ENCODE peak calls at places on chromosomes 6 and 20, in seven cellular contexts. A is PC-3; S is Peyer's patch; Q is left ventricle myocardium inferior; C is CD4-positive, alpha-beta T cell; U is colonic mucosa; G is cardiac muscle cell. X is an unnamed sample. For H3K27me3, the result is how much of the 10 kb centered on the place peaks cover.

GRCh38 chr6:12022903-12023522 is 10.9 kb downstream of the HIVEP1 start:
- DNase-seq in A (no peak), S (no peak), Q (no peak), C (no peak), U (no peak), G (no peak), X (no peak)

GRCh38 chr6:1708820-1709612 is 99.3 kb downstream of the FOXC1 start:
- DNase-seq in A (no peak), S (no peak), Q (no peak), C (no peak), U (no peak), G (no peak), X (no peak)

GRCh38 chr6:39208233-39208720 is 21.0 kb downstream of the KCNK5 start:
- DNase-seq in A (no peak), S (no peak), Q (no peak), C (no peak), U (no peak), G (no peak), X (no peak)

GRCh38 chr20:44287272-44288097 is 23.5 kb downstream of the FITM2 start:
- DNase-seq in A (no peak), S (no peak), Q (peak), C (no peak), U (peak), G (peak), X (no peak)

GRCh38 chr6:120405947-120406346 is 928.3 kb downstream of the TBC1D32 start:
- DNase-seq in A (peak), S (no peak), Q (no peak), C (no peak), U (no peak), G (no peak), X (peak)

GRCh38 chr20:53901064-53901463 is 169.3 kb downstream of the BCAS1 start:
- DNase-seq in A (no peak), S (no peak), Q (no peak), C (no peak), U (peak), G (peak), X (no peak)

GRCh38 chr6:108145639-108146038 is 20.2 kb upstream of the NR2E1 start:
- DNase-seq in A (no peak), S (no peak), Q (no peak), C (no peak), U (no peak), G (no peak), X (no peak)

GRCh38 chr6:26594730-26595632 is 1.8 kb upstream of the ABT1 start:
- DNase-seq in A (peak), S (no peak), Q (no peak), C (no peak), U (no peak), G (peak), X (peak)

GRCh38 chr6:127484207-127484858 is 25.1 kb upstream of the KIAA0408 start:
- DNase-seq in A (peak), S (no peak), Q (no peak), C (no peak), U (no peak), G (peak), X (no peak)

GRCh38 chr6:73451166-73452106 is 661 bp downstream of the CGAS start:
- DNase-seq in A (peak), S (peak), Q (peak), C (peak), U (peak), G (peak), X (peak)

GRCh38 chr6:107763959-107764358 is 60.2 kb downstream of the SCML4 start:
- DNase-seq in A (no peak), S (no peak), Q (no peak), C (no peak), U (no peak), G (peak), X (no peak)

GRCh38 chr20:34834459-34834893 is 9.0 kb upstream of the NCOA6 start:
- DNase-seq in A (peak), S (no peak), Q (no peak), C (no peak), U (no peak), G (peak), X (no peak)

GRCh38 chr6:44264154-44265002 is 973 bp downstream of the NFKBIE start:
- DNase-seq in A (no peak), S (peak), Q (no peak), C (no peak), U (peak), G (no peak), X (no peak)

GRCh38 chr20:58661298-58662141 is 10.4 kb downstream of the STX16 start:
- DNase-seq in A (no peak), S (no peak), Q (no peak), C (peak), U (no peak), G (no peak), X (no peak)

GRCh38 chr20:13263451-13263850 is 42.4 kb downstream of the ISM1 start:
- DNase-seq in A (no peak), S (no peak), Q (no peak), C (no peak), U (no peak), G (no peak), X (no peak)

DNA sequence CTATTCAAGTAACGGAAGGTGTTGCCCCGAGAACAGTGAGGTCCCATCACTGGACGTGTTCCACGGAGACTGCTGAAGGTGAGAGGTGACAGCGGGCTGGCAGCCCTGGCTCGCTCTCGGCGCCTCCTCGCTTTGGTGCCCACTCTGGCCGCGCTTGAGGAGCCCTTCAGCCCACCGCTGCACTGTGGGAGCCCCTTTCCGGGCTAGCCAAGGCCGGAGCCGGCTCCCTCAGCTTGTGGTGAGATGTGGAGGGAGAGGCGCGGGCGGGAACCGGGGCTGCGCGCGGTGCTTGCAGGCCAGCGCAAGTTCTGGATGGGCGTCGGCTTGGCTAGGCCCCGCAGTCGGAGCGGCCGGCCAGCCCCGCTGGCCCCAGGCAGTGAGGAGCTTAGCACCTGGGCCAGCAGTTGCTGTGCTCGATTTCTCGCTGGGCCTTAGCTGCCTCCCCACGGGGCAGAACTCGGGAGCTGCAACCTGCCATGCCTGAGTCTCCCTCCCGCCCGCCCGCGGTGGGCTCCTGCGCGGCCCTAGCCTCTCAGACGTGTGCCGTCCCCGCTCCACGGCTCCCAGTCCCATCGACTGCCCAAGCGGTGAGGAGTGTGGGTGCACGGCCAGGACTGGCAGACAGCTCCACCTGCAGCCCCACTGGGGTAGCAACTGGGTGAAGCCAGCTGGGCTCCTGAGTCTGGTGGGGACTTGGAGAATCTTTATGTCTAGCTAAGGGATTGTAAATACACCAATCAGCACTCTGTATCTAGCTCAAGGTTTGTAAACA is 77.6 kb downstream of the RNF182 start:
- DNase-seq in A (peak), S (no peak), Q (no peak), C (no peak), U (no peak), G (no peak), X (no peak)
- TF ChIP-seq CTCF in A (no peak), S (no peak), Q (no peak), C (no peak), U (no peak), G (no peak), X (no peak)

DNA sequence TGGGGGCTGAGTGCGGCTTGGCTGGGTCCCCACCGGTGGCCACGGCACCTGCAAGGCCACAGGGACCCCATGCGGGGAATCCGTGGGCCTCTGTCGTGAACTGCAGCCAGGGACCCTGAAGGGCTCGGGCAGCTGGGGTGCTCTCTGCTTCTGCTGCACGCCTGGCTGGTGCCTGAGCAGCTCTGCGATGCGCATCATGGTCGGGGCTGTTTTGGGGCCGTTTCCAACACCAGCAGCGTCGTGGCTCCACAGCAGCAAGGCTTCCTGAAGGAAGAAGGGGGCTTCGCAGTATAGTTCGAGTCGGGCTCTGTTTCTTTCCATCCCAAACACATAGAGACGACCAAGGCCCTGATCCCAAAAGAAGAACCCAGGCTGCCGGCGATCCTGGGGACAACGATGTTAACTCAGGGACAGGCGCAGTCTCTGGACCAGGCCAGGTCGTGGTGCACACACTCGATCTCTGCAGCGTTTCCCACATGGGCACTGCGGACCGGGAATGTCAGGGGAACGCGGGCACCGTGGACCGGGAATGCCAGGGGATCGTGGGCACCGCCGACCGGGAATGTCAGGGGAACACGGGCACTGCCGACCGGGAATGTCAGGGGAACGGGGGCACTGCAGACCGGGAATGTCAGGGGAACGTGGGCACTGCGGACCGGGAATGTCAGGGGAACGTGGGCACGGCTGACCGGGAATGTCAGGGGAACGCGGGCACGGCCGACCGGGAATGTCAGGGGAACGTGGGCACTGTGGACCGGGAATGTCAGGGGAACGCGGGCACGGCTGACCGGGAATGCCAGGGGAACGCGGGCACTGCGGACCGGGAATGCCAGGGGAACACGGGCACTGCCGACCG is 36.8 kb upstream of the BHLHE23 start:
- DNase-seq in A (no peak), S (no peak), Q (peak), C (no peak), U (no peak), G (no peak), X (no peak)
- H3K27me3 ChIP-seq in A (half or more), S (under half), Q (half or more), C (under half), U (under half), G (under half), X (under half)

GRCh38 chr20:50340586-50340985 is 150.0 kb downstream of the CEBPB start:
- DNase-seq in A (no peak), S (no peak), Q (no peak), C (no peak), U (no peak), G (no peak), X (no peak)

GRCh38 chr20:50338479-50339195 is 148.0 kb downstream of the CEBPB start:
- DNase-seq in A (no peak), S (no peak), Q (no peak), C (no peak), U (no peak), G (peak), X (no peak)

GRCh38 chr20:50337521-50338466 is 147.2 kb downstream of the CEBPB start:
- DNase-seq in A (no peak), S (no peak), Q (no peak), C (no peak), U (no peak), G (no peak), X (no peak)

GRCh38 chr20:50341050-50341449 is 150.4 kb downstream of the CEBPB start:
- DNase-seq in A (no peak), S (no peak), Q (no peak), C (no peak), U (no peak), G (no peak), X (no peak)

GRCh38 chr20:50339196-50339901 is 148.7 kb downstream of the CEBPB start:
- DNase-seq in A (no peak), S (no peak), Q (no peak), C (no peak), U (no peak), G (peak), X (no peak)
- TF ChIP-seq CTCF in A (no peak), S (no peak), Q (no peak), C (no peak), U (no peak), G (no peak), X (no peak)

DNA sequence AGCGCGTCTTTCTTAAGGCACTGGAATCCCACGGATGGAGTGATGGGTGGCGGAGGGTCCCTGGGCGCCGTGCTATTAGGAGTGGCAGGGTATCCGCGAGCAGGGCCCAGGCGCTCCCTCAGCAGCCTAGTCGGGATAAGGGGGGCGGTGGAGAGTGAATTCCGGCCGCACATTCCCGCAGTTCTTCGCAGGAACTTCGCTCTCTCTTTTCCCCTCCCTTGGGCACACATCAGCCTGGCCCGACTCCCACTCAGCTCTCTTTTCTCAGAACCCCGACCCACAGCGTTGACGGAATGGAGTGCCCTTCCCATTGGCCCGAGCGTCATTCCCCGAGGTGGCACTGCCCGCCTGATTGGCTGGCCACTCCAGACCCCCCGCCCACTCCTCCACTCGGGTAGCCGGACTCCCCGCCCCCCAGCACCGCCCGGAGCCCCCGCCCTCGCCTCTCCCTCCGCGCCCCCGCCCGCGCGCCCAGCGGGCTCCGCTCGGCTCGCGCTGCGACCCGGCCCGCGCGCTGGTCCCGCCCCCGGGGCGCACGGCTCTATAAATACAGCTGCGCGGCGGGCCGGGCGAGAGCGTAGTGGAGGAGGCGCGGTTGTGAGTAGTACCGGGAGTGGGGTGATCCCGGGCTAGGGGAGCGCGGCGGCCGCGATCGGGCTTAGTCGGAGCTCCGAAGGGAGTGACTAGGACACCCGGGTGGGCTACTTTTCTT is at the start of gene ID4:
- DNase-seq in A (peak), S (peak), Q (peak), C (no peak), U (peak), G (peak), X (no peak)
- H3K27me3 ChIP-seq in A (under half), S (under half), Q (half or more), C (under half), U (under half), G (under half), X (under half)

DNA sequence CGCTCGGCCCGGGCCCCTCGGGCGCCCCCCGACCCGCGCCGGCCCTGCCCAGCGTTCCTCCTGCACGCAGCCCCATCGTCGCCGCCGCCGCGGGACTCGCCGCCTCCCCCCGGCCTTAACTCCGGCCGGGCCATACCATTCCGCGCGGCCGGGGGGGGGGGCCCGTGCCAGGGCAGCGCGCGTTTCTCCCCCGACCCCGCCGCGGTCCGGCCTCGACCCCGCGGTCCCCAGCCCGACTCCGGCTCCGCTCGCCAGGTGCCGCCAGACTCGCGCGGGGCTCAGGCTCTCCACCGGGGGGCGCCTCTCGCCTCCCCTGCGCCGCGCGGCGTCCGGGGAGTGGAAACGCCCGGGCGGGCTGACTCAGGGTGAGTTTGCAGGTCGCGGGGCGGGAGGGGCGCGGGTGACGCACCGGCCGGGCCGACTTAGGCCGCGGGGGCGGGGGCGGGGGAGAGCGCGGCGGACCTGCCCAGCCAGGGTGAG is at the start of gene SRXN1:
- DNase-seq in A (peak), S (peak), Q (peak), C (peak), U (peak), G (peak), X (peak)
- TF ChIP-seq CTCF in A (peak), S (peak), Q (peak), C (peak), U (peak), G (peak), X (peak)

DNA sequence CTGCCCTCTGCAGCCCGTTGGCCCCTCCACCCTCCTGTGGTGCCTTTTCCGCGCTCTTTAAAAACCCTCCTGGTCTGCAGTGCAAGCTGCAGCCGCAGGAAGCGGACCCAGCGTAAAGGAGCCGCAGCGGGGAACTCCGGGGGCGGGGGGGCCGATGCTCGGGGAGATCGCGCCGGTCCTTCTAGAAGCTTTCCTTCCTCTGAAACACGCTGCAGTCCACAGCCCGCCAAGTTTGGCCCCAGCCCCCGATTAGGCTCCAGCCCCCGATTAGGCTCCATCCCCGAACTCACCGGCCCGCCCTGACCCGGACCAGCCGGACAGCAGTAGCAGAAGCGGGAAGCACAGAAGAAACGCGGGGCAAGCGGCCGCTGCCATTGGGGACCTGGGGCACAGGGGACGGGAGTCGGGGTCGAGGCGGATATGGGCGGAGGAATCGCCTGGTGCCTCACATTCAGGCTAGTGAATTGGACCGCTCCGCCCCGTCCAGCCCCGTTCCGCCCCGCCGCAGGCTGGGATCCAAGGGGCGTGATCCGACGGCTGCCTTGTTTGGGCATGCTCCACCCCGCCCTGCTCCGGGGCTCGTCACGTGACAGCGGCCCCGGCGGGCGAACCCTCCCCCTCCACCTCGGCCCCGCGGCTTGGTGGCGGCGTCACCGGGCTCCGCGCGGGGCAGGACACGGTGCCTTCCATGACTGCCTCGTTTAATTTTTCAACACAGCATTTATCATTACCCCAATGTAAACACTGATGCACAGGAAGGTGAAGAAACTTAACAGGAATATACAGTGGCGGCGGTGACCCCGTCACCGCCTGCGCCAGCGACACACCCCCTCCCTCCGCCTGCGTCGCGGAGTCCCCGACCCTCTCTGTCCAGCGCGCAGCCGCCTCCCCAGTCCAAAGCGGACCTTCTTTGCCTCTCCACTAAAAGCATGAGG is 20.3 kb downstream of the RAET1L start:
- DNase-seq in A (peak), S (peak), Q (peak), C (peak), U (peak), G (peak), X (peak)
- H3K27me3 ChIP-seq in A (under half), S (under half), Q (half or more), C (under half), U (under half), G (half or more), X (under half)